ENCODE peak calls at places on chromosomes 4 and X, in nine cellular contexts. A, B, C, Q, U, K, P, T and S are unnamed samples.

GRCh38 chr4:99087887-99088484 is 602 bp downstream of the ADH5 start:
- DNase-seq in A (no peak), B (no peak), C (no peak), Q (peak), U (peak), K (peak), P (peak), T (peak), S (peak)

GRCh38 chrX:151985531-151985930 is 11.1 kb upstream of the GABRE start:
- DNase-seq in A (no peak), B (no peak), C (no peak), Q (no peak), U (no peak), K (no peak), P (no peak), T (no peak), S (no peak)

GRCh38 chr4:68518889-68519288 is 57.2 kb downstream of the UGT2B17 start:
- DNase-seq in A (no peak), B (no peak), C (no peak), Q (no peak), U (no peak), K (no peak), P (no peak), T (no peak), S (no peak)

GRCh38 chr4:180485407-180485806 is 1757.8 kb upstream of the TENM3 start:
- DNase-seq in A (no peak), B (no peak), C (no peak), Q (no peak), U (no peak), K (no peak), P (no peak), T (no peak), S (no peak)

GRCh38 chrX:85851418-85851817 is 195.9 kb downstream of the CHM start:
- DNase-seq in A (no peak), B (peak), C (no peak), Q (no peak), U (no peak), K (peak), P (peak), T (peak), S (peak)

GRCh38 chrX:111375747-111376146 is 36.2 kb downstream of the DCX start:
- DNase-seq in A (no peak), B (peak), C (no peak), Q (no peak), U (no peak), K (no peak), P (no peak), T (peak), S (peak)

GRCh38 chr4:85952518-85952917 is 407.3 kb downstream of the MAPK10 start:
- DNase-seq in A (no peak), B (no peak), C (no peak), Q (no peak), U (no peak), K (no peak), P (no peak), T (no peak), S (no peak)

GRCh38 chr4:27701563-27701962 is 840.9 kb downstream of the STIM2 start:
- DNase-seq in A (no peak), B (no peak), C (no peak), Q (no peak), U (no peak), K (no peak), P (no peak), T (no peak), S (no peak)

GRCh38 chrX:148609766-148610698 is 109.6 kb downstream of the AFF2 start:
- DNase-seq in A (no peak), B (no peak), C (no peak), Q (no peak), U (peak), K (peak), P (no peak), T (no peak), S (no peak)

GRCh38 chrX:31333181-31333831 is 261.5 kb upstream of the FTHL17 start:
- DNase-seq in A (no peak), B (no peak), C (no peak), Q (no peak), U (no peak), K (no peak), P (no peak), T (no peak), S (no peak)